ENCODE peak calls at places on chromosomes 11 and 22, in five cellular contexts. One of them, this sample, is unnamed.

GRCh38 chr11:115226556-115226955 is 277.7 kb downstream of the CADM1 start:
- DNase-seq in HepG2: peak
- DNase-seq in GM12878: no peak
- DNase-seq in SK-N-SH: no peak
- DNase-seq in HCT116: no peak
- DNase-seq in this sample: peak

GRCh38 chr22:36430863-36431262 is 43.1 kb upstream of the MYH9 start:
- DNase-seq in HepG2: peak
- DNase-seq in GM12878: no peak
- DNase-seq in SK-N-SH: no peak
- DNase-seq in HCT116: no peak
- DNase-seq in this sample: no peak

GRCh38 chr22:28702891-28703290 is 23.3 kb upstream of the TTC28 start:
- DNase-seq in HepG2: no peak
- DNase-seq in GM12878: no peak
- DNase-seq in SK-N-SH: no peak
- DNase-seq in HCT116: no peak
- DNase-seq in this sample: no peak

GRCh38 chr11:12184696-12185095 is 74.3 kb downstream of the MICAL2 start:
- DNase-seq in HepG2: no peak
- DNase-seq in GM12878: no peak
- DNase-seq in SK-N-SH: no peak
- DNase-seq in HCT116: no peak
- DNase-seq in this sample: no peak

GRCh38 chr11:16179668-16180067 is 176.7 kb downstream of the SOX6 start:
- DNase-seq in HepG2: no peak
- DNase-seq in GM12878: no peak
- DNase-seq in SK-N-SH: no peak
- DNase-seq in HCT116: no peak
- DNase-seq in this sample: no peak

GRCh38 chr22:45546333-45547015 is 43.8 kb downstream of the FBLN1 start:
- DNase-seq in HepG2: no peak
- DNase-seq in GM12878: no peak
- DNase-seq in SK-N-SH: no peak
- DNase-seq in HCT116: no peak
- DNase-seq in this sample: no peak

GRCh38 chr11:118212131-118212725 is 12.6 kb downstream of the JAML start:
- DNase-seq in HepG2: peak
- DNase-seq in GM12878: no peak
- DNase-seq in SK-N-SH: no peak
- DNase-seq in HCT116: no peak
- DNase-seq in this sample: no peak

GRCh38 chr11:47514825-47515647 is 37.9 kb downstream of the CELF1 start:
- DNase-seq in HepG2: no peak
- DNase-seq in GM12878: no peak
- DNase-seq in SK-N-SH: no peak
- DNase-seq in HCT116: no peak
- DNase-seq in this sample: no peak

GRCh38 chr11:10654211-10655150 is 39.1 kb downstream of the IRAG1 start:
- DNase-seq in HepG2: peak
- DNase-seq in GM12878: peak
- DNase-seq in SK-N-SH: peak
- DNase-seq in HCT116: peak
- DNase-seq in this sample: no peak

GRCh38 chr11:78420255-78420764 is 2.7 kb upstream of the GAB2 start:
- DNase-seq in HepG2: peak
- DNase-seq in GM12878: no peak
- DNase-seq in SK-N-SH: peak
- DNase-seq in HCT116: no peak
- DNase-seq in this sample: peak

GRCh38 chr11:358129-358805 is 11.0 kb upstream of the B4GALNT4 start:
- DNase-seq in HepG2: no peak
- DNase-seq in GM12878: no peak
- DNase-seq in SK-N-SH: no peak
- DNase-seq in HCT116: no peak
- DNase-seq in this sample: no peak

GRCh38 chr11:9232482-9232881 is 32.7 kb downstream of the DENND5A start:
- DNase-seq in HepG2: no peak
- DNase-seq in GM12878: no peak
- DNase-seq in SK-N-SH: no peak
- DNase-seq in HCT116: no peak
- DNase-seq in this sample: no peak

GRCh38 chr11:128716661-128717210 is 22.9 kb downstream of the FLI1 start:
- DNase-seq in HepG2: no peak
- DNase-seq in GM12878: no peak
- DNase-seq in SK-N-SH: no peak
- DNase-seq in HCT116: no peak
- DNase-seq in this sample: no peak

GRCh38 chr11:110134120-110134519 is 40.9 kb downstream of the ZC3H12C start:
- DNase-seq in HepG2: no peak
- DNase-seq in GM12878: no peak
- DNase-seq in SK-N-SH: no peak
- DNase-seq in HCT116: no peak
- DNase-seq in this sample: no peak

GRCh38 chr22:40024201-40025061 is 29.7 kb downstream of the FAM83F start:
- DNase-seq in HepG2: peak
- DNase-seq in GM12878: no peak
- DNase-seq in SK-N-SH: peak
- DNase-seq in HCT116: peak
- DNase-seq in this sample: peak

GRCh38 chr11:85955531-85955930 is 100.3 kb downstream of the CCDC83 start:
- DNase-seq in HepG2: no peak
- DNase-seq in GM12878: no peak
- DNase-seq in SK-N-SH: no peak
- DNase-seq in HCT116: no peak
- DNase-seq in this sample: no peak

GRCh38 chr11:102419181-102419580 is 33.4 kb downstream of the TMEM123 start:
- DNase-seq in HepG2: no peak
- DNase-seq in GM12878: no peak
- DNase-seq in SK-N-SH: no peak
- DNase-seq in HCT116: no peak
- DNase-seq in this sample: no peak

GRCh38 chr22:40240160-40240559 is 62.4 kb downstream of the TNRC6B start:
- DNase-seq in HepG2: no peak
- DNase-seq in GM12878: no peak
- DNase-seq in SK-N-SH: no peak
- DNase-seq in HCT116: no peak
- DNase-seq in this sample: no peak

GRCh38 chr11:109791337-109791736 is 301.9 kb upstream of the ZC3H12C start:
- DNase-seq in HepG2: no peak
- DNase-seq in GM12878: no peak
- DNase-seq in SK-N-SH: no peak
- DNase-seq in HCT116: no peak
- DNase-seq in this sample: no peak

GRCh38 chr22:23140385-23140784 is 1.4 kb downstream of the RSPH14 start:
- DNase-seq in HepG2: no peak
- DNase-seq in GM12878: no peak
- DNase-seq in SK-N-SH: no peak
- DNase-seq in HCT116: no peak
- DNase-seq in this sample: no peak

GRCh38 chr11:63599211-63600122 is 14.8 kb downstream of the PLAAT3 start:
- DNase-seq in HepG2: no peak
- DNase-seq in GM12878: no peak
- DNase-seq in SK-N-SH: peak
- DNase-seq in HCT116: no peak
- DNase-seq in this sample: no peak
- TF ChIP-seq JUND in HepG2: no peak
- TF ChIP-seq JUND in GM12878: no peak
- TF ChIP-seq JUND in SK-N-SH: no peak
- TF ChIP-seq JUND in HCT116: no peak
- TF ChIP-seq JUND in this sample: no peak

GRCh38 chr11:61090092-61090491 is 12.2 kb upstream of the CD5 start:
- DNase-seq in HepG2: no peak
- DNase-seq in GM12878: no peak
- DNase-seq in SK-N-SH: no peak
- DNase-seq in HCT116: no peak
- DNase-seq in this sample: no peak
- TF ChIP-seq JUND in HepG2: no peak
- TF ChIP-seq JUND in GM12878: no peak
- TF ChIP-seq JUND in SK-N-SH: no peak
- TF ChIP-seq JUND in HCT116: no peak
- TF ChIP-seq JUND in this sample: no peak

DNA sequence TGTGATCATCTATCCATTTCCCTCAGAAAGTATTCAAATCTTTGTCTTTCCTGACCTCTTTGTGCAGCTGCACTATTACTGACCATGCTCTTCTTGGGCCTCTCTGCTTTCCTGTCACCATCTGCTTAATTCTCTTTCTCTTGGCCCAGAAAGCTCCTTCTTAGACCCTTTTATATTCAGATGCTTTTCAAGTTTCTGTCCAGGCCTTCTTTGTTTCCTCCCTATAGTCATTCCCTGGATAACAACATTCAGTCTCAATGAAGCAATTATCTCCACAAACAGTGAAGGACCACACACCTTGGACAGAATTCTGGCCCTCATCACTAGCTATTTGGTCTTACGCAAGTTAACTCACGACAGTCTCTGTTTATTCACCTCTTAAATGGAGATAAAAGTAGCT is 89.7 kb downstream of the LARGE2 start:
- DNase-seq in HepG2: no peak
- DNase-seq in GM12878: no peak
- DNase-seq in SK-N-SH: no peak
- DNase-seq in HCT116: no peak
- DNase-seq in this sample: no peak
- TF ChIP-seq JUND in HepG2: no peak
- TF ChIP-seq JUND in GM12878: no peak
- TF ChIP-seq JUND in SK-N-SH: no peak
- TF ChIP-seq JUND in HCT116: no peak
- TF ChIP-seq JUND in this sample: no peak

GRCh38 chr11:75352417-75353206 is 1.2 kb upstream of the ARRB1 start:
- DNase-seq in HepG2: no peak
- DNase-seq in GM12878: no peak
- DNase-seq in SK-N-SH: no peak
- DNase-seq in HCT116: no peak
- DNase-seq in this sample: peak

GRCh38 chr11:75350122-75350742 is 1.2 kb downstream of the ARRB1 start:
- DNase-seq in HepG2: no peak
- DNase-seq in GM12878: no peak
- DNase-seq in SK-N-SH: no peak
- DNase-seq in HCT116: no peak
- DNase-seq in this sample: no peak

GRCh38 chr11:75350743-75351540 is 519 bp downstream of the ARRB1 start:
- DNase-seq in HepG2: no peak
- DNase-seq in GM12878: no peak
- DNase-seq in SK-N-SH: peak
- DNase-seq in HCT116: no peak
- DNase-seq in this sample: peak

GRCh38 chr11:75349540-75350116 is 1.8 kb downstream of the ARRB1 start:
- DNase-seq in HepG2: no peak
- DNase-seq in GM12878: no peak
- DNase-seq in SK-N-SH: no peak
- DNase-seq in HCT116: no peak
- DNase-seq in this sample: no peak

DNA sequence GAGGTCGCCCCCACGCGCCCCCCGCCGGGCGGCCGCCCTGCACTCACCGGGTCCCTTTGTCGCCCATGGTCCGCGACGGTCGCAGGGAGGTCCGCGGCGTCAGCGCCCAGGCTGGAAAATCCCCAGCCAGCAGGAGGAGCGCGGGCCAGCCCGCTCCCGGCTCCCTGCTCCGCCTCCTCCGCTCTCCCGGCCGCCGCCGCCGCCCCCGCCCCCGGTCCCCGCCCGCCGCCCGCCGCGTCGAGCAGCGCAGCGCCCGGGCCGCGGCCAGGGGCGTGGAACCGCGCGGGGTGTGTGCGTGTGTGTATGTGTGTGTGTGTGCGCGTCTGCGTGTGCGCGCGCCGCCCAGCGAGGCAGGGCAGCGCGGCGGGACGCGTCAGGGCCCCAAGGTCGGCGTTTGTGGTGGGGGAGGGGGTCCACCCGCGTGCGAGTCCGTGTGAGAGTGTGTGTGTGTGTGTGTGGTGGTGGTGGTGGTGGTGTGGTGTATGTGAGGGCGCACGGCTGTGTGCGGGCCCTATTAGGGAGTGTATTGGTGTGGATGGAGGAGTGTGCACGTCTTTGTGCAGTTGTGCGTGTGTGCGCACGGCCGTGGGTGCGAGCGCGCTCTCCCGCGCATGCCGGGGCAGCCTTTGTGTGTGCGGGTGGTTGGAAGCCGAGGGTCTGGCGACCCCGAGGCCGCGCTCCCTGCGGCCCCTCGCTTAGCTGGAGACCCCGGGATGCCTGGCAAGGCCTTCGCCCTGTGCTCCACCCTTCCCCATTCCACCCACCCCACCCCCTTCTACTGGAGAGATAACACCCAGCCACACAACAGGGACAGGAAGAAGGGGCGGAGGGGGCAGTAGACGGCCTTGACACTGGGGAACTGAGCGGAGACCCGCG is at the start of gene ARRB1:
- DNase-seq in HepG2: peak
- DNase-seq in GM12878: no peak
- DNase-seq in SK-N-SH: peak
- DNase-seq in HCT116: no peak
- DNase-seq in this sample: peak
- TF ChIP-seq JUND in HepG2: no peak
- TF ChIP-seq JUND in GM12878: no peak
- TF ChIP-seq JUND in SK-N-SH: no peak
- TF ChIP-seq JUND in HCT116: no peak
- TF ChIP-seq JUND in this sample: no peak

DNA sequence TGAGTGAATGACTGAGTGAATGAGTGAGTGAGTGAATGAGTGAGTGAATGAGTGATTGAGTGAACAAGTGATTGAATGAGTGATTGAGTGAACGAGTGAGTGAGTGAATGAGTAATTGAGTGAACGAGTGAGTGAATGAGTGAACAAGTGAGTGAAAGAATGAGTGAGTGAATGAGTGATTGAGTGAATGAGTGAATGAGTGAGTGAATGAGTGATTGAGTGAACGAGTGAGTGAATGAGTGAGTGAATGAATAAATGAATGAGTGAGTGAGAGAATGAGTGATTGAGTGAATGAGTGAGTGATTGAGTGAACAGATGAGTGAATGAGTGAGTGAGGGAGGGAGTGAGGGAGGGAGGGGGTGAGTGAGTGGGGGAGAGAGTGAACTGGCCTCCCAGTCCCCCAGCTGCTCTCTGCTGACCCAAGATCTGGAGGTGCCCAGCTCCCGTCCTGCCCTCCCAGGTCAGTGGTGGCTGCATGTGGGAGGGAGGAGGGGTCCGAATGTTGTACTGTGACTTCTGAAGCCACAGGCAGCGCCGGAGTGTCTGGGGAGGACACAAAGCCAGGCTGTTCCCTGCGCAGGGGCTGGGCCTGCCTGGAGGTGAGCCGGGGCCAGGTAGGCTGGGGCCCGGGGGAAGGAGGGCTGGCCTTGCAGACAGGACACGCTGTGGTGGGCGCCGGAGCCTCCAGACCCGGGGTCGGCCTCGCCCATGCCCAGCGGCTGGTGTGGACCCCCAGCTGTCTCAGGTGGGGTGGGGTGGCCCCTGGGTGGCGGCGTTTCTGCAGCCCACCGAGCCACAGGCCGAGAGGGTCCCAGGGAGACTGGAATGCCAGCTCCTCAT is 17.8 kb upstream of the PIM3 start:
- DNase-seq in HepG2: peak
- DNase-seq in GM12878: no peak
- DNase-seq in SK-N-SH: no peak
- DNase-seq in HCT116: no peak
- DNase-seq in this sample: no peak
- TF ChIP-seq JUND in HepG2: no peak
- TF ChIP-seq JUND in GM12878: no peak
- TF ChIP-seq JUND in SK-N-SH: no peak
- TF ChIP-seq JUND in HCT116: no peak
- TF ChIP-seq JUND in this sample: no peak

GRCh38 chr11:14320020-14320419 is 39.0 kb downstream of the RRAS2 start:
- DNase-seq in HepG2: no peak
- DNase-seq in GM12878: peak
- DNase-seq in SK-N-SH: no peak
- DNase-seq in HCT116: no peak
- DNase-seq in this sample: no peak
- TF ChIP-seq JUND in HepG2: no peak
- TF ChIP-seq JUND in GM12878: no peak
- TF ChIP-seq JUND in SK-N-SH: no peak
- TF ChIP-seq JUND in HCT116: no peak
- TF ChIP-seq JUND in this sample: no peak

This sample was measured in T47D.